ENCODE peak calls at places on chromosome 11, in ten cellular contexts. R, V, D, U, J, G, W, S, F and P are unnamed samples. For H3K4me1, the result is how much of the 10 kb centered on the place peaks cover.

GRCh38 chr11:67409781-67410368 is 5.6 kb upstream of the CARNS1 start:
- DNase-seq in R (peak), V (peak), D (peak), U (peak), J (no peak), G (no peak), W (no peak), S (peak), F (no peak), P (no peak)

GRCh38 chr11:60343094-60343704 is 16.1 kb downstream of the MS4A6E start:
- DNase-seq in R (no peak), V (peak), D (peak), U (no peak), J (no peak), G (no peak), W (no peak), S (no peak), F (peak), P (no peak)

GRCh38 chr11:76391039-76391438 is 9.9 kb downstream of the GVQW3 start:
- DNase-seq in R (no peak), V (no peak), D (no peak), U (no peak), J (no peak), G (peak), W (no peak), S (no peak), F (no peak), P (no peak)

GRCh38 chr11:8107642-8108041 is 26.6 kb downstream of the TUB start:
- DNase-seq in R (no peak), V (no peak), D (no peak), U (peak), J (no peak), G (no peak), W (no peak), S (no peak), F (no peak), P (no peak)

GRCh38 chr11:31643831-31644230 is 134.3 kb downstream of the ELP4 start:
- DNase-seq in R (no peak), V (no peak), D (no peak), U (no peak), J (no peak), G (peak), W (no peak), S (no peak), F (peak), P (no peak)

GRCh38 chr11:12829536-12830314 is 155.5 kb downstream of the TEAD1 start:
- DNase-seq in R (no peak), V (no peak), D (no peak), U (no peak), J (no peak), G (no peak), W (no peak), S (no peak), F (no peak), P (no peak)

GRCh38 chr11:12397953-12398352 is 20.6 kb downstream of the PARVA start:
- DNase-seq in R (no peak), V (no peak), D (no peak), U (no peak), J (peak), G (peak), W (peak), S (peak), F (peak), P (no peak)

GRCh38 chr11:107953506-107953905 is 25.3 kb downstream of the RAB39A start:
- DNase-seq in R (no peak), V (no peak), D (no peak), U (no peak), J (no peak), G (no peak), W (no peak), S (no peak), F (no peak), P (no peak)

GRCh38 chr11:66651011-66651410 is 12.5 kb downstream of the RBM4 start:
- DNase-seq in R (no peak), V (no peak), D (no peak), U (no peak), J (no peak), G (peak), W (no peak), S (no peak), F (peak), P (no peak)

GRCh38 chr11:119323532-119324033 is 6.7 kb upstream of the MCAM start:
- DNase-seq in R (peak), V (peak), D (peak), U (peak), J (peak), G (no peak), W (peak), S (peak), F (peak), P (peak)

GRCh38 chr11:57248780-57249383 is 11.8 kb upstream of the APLNR start:
- DNase-seq in R (peak), V (peak), D (peak), U (peak), J (peak), G (peak), W (peak), S (peak), F (peak), P (peak)

GRCh38 chr11:33383075-33383919 is 126.1 kb downstream of the HIPK3 start:
- DNase-seq in R (no peak), V (no peak), D (no peak), U (no peak), J (no peak), G (peak), W (no peak), S (no peak), F (no peak), P (no peak)

GRCh38 chr11:78725200-78725599 is 150.5 kb upstream of the NARS2 start:
- DNase-seq in R (no peak), V (no peak), D (no peak), U (no peak), J (no peak), G (no peak), W (no peak), S (no peak), F (no peak), P (no peak)
- H3K4me1 ChIP-seq in R (under half), V (under half), D (under half), U (under half), J (under half), G (under half), W (under half), S (under half), F (under half), P (under half)

DNA sequence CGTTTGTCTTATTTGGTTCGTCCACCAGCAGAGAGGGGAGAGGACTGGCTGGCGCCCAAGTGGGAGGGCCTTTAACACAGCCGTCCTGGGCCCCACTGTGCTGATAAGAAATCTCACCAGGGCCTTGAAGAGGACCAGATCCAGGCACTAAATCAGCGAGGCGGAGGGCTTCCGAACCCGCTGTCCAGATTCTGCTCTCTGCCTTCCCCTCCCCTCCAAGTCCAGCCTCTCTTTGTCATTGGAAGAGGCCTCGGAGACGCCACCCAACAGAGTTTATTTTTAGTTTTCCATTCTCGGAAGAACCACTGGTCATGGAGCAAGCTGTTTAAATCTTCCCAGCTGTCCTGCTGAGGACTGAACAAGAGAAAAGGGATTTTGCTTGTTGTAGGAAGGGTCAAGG is 9.3 kb upstream of the FXYD6 start:
- DNase-seq in R (peak), V (no peak), D (no peak), U (no peak), J (peak), G (no peak), W (peak), S (peak), F (no peak), P (no peak)
- H3K27ac ChIP-seq in R (peak), V (no peak), D (no peak), U (peak), J (no peak), G (no peak), W (peak), S (peak), F (no peak), P (no peak)

GRCh38 chr11:85495918-85496317 is 131.2 kb downstream of the DLG2 start:
- DNase-seq in R (no peak), V (no peak), D (no peak), U (no peak), J (no peak), G (no peak), W (no peak), S (no peak), F (no peak), P (no peak)
- H3K4me3 ChIP-seq in R (no peak), V (no peak), D (no peak), U (no peak), J (no peak), G (no peak), W (no peak), S (no peak), F (no peak), P (no peak)

GRCh38 chr11:61976813-61977475 is 9.5 kb upstream of the FTH1 start:
- DNase-seq in R (no peak), V (no peak), D (no peak), U (no peak), J (no peak), G (no peak), W (no peak), S (peak), F (no peak), P (no peak)
- H3K4me1 ChIP-seq in R (under half), V (under half), D (under half), U (half or more), J (half or more), G (under half), W (half or more), S (under half), F (under half), P (under half)

DNA sequence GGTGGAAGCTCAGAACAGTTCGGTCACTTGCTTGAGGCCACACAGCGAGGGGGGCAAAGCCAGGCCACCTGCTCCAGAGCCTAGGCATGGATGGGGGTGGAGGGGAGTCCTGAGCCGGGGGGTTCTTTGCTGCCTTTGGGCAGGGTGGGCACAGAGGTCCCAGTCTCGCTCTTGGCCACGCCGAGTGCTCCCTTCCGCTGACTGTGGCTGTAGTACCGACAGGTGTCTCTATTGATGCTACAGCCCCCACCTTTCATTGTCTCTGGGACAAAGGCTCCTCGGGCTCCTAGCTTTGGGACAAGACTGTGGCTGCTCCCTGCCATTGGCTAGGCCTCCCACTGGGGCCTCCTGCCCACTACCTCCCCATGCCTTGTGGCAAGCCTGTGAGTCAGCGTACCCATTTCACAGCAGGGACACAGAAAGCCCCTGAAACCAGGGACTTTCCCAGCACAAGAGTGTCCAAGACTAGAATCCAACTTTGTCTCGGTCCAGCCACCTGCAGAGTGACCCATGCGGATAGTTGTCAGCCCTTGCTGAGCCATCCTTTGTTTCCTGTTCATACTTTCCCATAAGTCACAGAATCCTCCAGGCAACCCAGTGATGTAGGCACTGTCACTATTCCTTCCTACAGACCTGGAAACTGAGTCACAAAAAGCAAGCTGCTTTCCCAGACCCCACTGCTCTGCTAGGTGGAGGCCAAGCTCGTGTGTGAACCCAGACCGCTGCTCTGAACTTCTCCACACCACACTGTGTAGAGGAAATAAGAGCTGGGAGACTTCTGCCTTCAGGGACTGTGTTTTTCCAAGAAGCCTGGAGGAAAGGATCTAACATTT is 17.2 kb downstream of the MYEOV start:
- DNase-seq in R (no peak), V (no peak), D (no peak), U (no peak), J (no peak), G (no peak), W (no peak), S (no peak), F (no peak), P (no peak)
- H3K27ac ChIP-seq in R (no peak), V (no peak), D (peak), U (no peak), J (no peak), G (no peak), W (peak), S (no peak), F (no peak), P (no peak)